ENCODE peak calls at places on chromosomes 12 and 14, in six cellular contexts. J is colonic mucosa; C is CD8-positive, alpha-beta T cell; E is neuronal stem cell; V is OCI-LY7; W is H9. T is an unnamed sample.

GRCh38 chr12:108713471-108713870 is 17.8 kb downstream of the CORO1C start:
- DNase-seq in E (no peak), V (no peak), C (no peak), J (no peak), W (no peak), T (no peak)

GRCh38 chr14:94850332-94851211 is 80.7 kb upstream of the GSC start:
- DNase-seq in J (peak; percentile 59), V (no peak), C (no peak), W (no peak), E (no peak), T (peak; percentile 19)

GRCh38 chr12:16285586-16285985 is 8.1 kb upstream of the SLC15A5 start:
- DNase-seq in J (no peak), W (no peak), E (no peak), C (no peak), V (no peak), T (no peak)

GRCh38 chr14:32343926-32344430 is 14.9 kb downstream of the AKAP6 start:
- DNase-seq in V (no peak), W (no peak), C (no peak), E (no peak), J (no peak), T (no peak)

GRCh38 chr12:52836042-52836466 is 1.9 kb upstream of the KRT79 start:
- DNase-seq in W (peak; percentile 20), V (no peak), C (peak; percentile 58), J (no peak), E (no peak), T (no peak)

GRCh38 chr12:64992641-64993040 is 128.5 kb downstream of the WIF1 start:
- DNase-seq in V (no peak), W (peak; percentile 80), C (no peak), J (no peak), E (no peak), T (no peak)

GRCh38 chr12:24803406-24804245 is 145.3 kb downstream of the BCAT1 start:
- DNase-seq in J (no peak), E (no peak), V (no peak), C (no peak), W (no peak), T (no peak)

GRCh38 chr14:93976477-93977057 is at the start of gene ASB2:
- DNase-seq in C (no peak), W (no peak), J (no peak), V (peak; percentile 46), E (no peak), T (no peak)

GRCh38 chr12:67531051-67531450 is 117.5 kb upstream of the DYRK2 start:
- DNase-seq in C (no peak), J (no peak), W (no peak), E (no peak), V (no peak), T (no peak)

GRCh38 chr14:74614508-74615495 is 2.8 kb upstream of the LTBP2 start:
- DNase-seq in J (no peak), C (no peak), E (no peak), W (no peak), V (no peak), T (no peak)

GRCh38 chr12:105083551-105084105 is 630 bp downstream of the ALDH1L2 start:
- DNase-seq in V (no peak), E (no peak), W (peak; percentile 46), C (no peak), J (peak; percentile 30), T (peak; percentile 70)

GRCh38 chr12:119940881-119941280 is 48.2 kb upstream of the BICDL1 start:
- DNase-seq in V (no peak), E (no peak), C (no peak), W (no peak), J (peak; percentile 19), T (no peak)

GRCh38 chr12:78316150-78316549 is 485.5 kb downstream of the NAV3 start:
- DNase-seq in E (no peak), J (no peak), V (no peak), C (no peak), W (peak; percentile 41), T (no peak)

GRCh38 chr12:115944851-115945496 is 332.5 kb downstream of the MED13L start:
- DNase-seq in W (no peak), V (no peak), E (no peak), C (no peak), J (no peak), T (peak; percentile 18)

GRCh38 chr12:52347016-52347415 is 20.3 kb downstream of the KRT85 start:
- DNase-seq in C (no peak), W (no peak), V (no peak), J (no peak), E (no peak), T (no peak)

GRCh38 chr12:26346748-26347147 is 151.4 kb downstream of the SSPN start:
- DNase-seq in E (no peak), V (no peak), C (no peak), J (no peak), W (no peak), T (no peak)

GRCh38 chr14:88868558-88869159 is 44.2 kb downstream of the TTC8 start:
- DNase-seq in C (no peak), J (no peak), V (peak; percentile 21), W (no peak), E (no peak), T (no peak)

GRCh38 chr12:75553865-75554555 is 42.6 kb upstream of the KRR1 start:
- DNase-seq in W (no peak), V (no peak), J (no peak), E (no peak), C (no peak), T (no peak)

GRCh38 chr14:68598621-68599447 is 194.0 kb downstream of the ZFP36L1 start:
- DNase-seq in W (no peak), J (peak; percentile 72), E (no peak), V (no peak), C (no peak), T (peak; percentile 74)

GRCh38 chr14:55752580-55753365 is 172.8 kb downstream of the KTN1 start:
- DNase-seq in E (no peak), W (peak; percentile 49), V (no peak), C (no peak), J (no peak), T (peak; percentile 76)

GRCh38 chr12:45017916-45018315 is 33.0 kb downstream of the DBX2 start:
- DNase-seq in C (no peak), J (no peak), V (no peak), W (no peak), E (no peak), T (no peak)

GRCh38 chr12:4745249-4745648 is 25.0 kb downstream of the GALNT8 start:
- DNase-seq in E (no peak), W (no peak), C (no peak), V (no peak), J (no peak), T (no peak)

GRCh38 chr12:131920157-131920508 is 8.9 kb upstream of the PUS1 start:
- DNase-seq in W (no peak), J (no peak), E (no peak), V (no peak), C (no peak), T (peak; percentile 5)

GRCh38 chr12:3009780-3010179 is 50.6 kb downstream of the TEAD4 start:
- DNase-seq in V (no peak), C (no peak), E (no peak), J (no peak), W (no peak), T (no peak)

GRCh38 chr12:51864701-51865469 is 16.4 kb upstream of the FIGNL2 start:
- DNase-seq in W (peak; percentile 51), J (no peak), E (no peak), V (no peak), C (no peak), T (no peak)

GRCh38 chr12:82524636-82525035 is 162.1 kb upstream of the TMTC2 start:
- DNase-seq in W (no peak), E (no peak), C (no peak), V (no peak), J (no peak), T (no peak)

DNA sequence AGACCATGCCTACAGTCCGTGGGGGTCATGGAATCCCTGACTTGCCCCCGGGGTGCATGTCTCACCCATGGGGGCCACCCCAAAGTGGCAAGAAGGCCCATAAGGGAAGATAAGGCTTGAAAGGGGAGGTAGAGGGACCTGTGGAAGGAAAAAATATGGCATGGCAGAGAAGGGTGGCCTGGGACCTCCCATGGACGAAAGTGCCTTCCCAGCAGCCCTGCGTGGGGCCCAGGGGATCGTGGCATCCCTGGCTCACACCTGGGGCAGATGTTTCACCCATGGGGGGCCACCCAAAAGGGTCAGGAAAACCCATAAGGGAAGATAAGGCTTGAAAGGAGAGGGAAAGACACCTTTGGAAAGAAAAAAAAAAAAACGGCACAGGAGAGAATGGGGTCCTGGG is 264.6 kb downstream of the ALG10 start:
- DNase-seq in W (peak; percentile 6), E (no peak), V (no peak), C (no peak), J (no peak), T (no peak)
- H3K9me3 ChIP-seq in W (peaks cover 68% of the 10 kb centered on the region), E (peaks cover 44% of the 10 kb centered on the region), V (peaks cover 19% of the 10 kb centered on the region), C (peaks cover 5% of the 10 kb centered on the region), J (no peaks in the 10 kb centered on the region), T (peaks cover 23% of the 10 kb centered on the region)

GRCh38 chr14:27725482-27725881 is 1041.1 kb upstream of the FOXG1 start:
- DNase-seq in E (no peak), V (no peak), W (no peak), J (no peak), C (no peak), T (no peak)

GRCh38 chr14:27721760-27722159 is 1044.8 kb upstream of the FOXG1 start:
- DNase-seq in W (no peak), E (no peak), J (no peak), V (no peak), C (no peak), T (no peak)

GRCh38 chr14:27730204-27730603 is 1036.4 kb upstream of the FOXG1 start:
- DNase-seq in E (no peak), W (no peak), J (peak; percentile 24), C (no peak), V (no peak), T (no peak)

DNA sequence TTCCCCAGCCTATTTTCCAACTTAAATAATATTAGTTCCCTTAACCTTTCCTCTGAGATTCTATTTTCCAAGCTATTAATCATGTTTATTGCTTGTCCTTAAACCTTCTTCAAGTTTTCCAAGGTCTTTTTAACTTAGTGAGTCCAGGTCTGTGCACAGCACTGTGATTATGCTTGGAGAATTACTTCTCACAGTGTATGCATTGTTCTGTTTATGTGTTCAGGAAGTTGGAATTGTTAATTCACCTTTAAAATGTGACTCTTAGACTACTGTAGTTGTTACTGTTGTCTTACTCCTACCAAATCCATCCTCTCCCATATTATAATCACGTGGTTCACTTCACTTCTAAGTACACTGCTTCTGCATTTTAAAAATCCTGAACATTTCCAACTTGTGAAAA is 1039.2 kb upstream of the FOXG1 start:
- DNase-seq in V (no peak), E (no peak), J (no peak), C (no peak), W (no peak), T (no peak)
- H3K9me3 ChIP-seq in V (peaks cover 13% of the 10 kb centered on the region), E (no peaks in the 10 kb centered on the region), J (no peaks in the 10 kb centered on the region), C (no peaks in the 10 kb centered on the region), W (no peaks in the 10 kb centered on the region), T (no peaks in the 10 kb centered on the region)

DNA sequence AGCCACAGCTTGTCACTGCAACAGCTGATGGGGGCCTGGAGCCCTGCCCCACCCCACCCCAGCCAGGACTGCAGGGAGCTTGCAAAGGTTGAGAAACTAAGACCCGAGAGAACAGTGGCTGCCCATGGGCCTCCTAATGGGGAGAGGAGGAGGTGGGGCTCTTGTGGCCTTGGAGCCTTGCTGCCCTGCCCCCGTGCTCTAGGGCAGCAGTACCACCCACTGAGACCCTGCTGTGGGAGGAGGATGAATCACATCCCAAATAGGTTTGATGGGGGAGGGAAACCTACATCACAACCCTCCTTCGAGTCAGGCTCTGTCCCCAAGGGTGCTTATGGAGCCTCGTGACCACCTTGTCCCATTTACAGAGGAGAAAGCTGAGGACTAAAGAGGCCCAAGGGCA is 15.9 kb downstream of the HHIPL1 start:
- DNase-seq in W (no peak), J (no peak), V (no peak), C (no peak), E (no peak), T (no peak)
- H3K9me3 ChIP-seq in W (no peaks in the 10 kb centered on the region), J (no peaks in the 10 kb centered on the region), V (no peaks in the 10 kb centered on the region), C (no peaks in the 10 kb centered on the region), E (peaks cover 3% of the 10 kb centered on the region), T (no peaks in the 10 kb centered on the region)

GRCh38 chr12:133233006-133233405 is 2.7 kb downstream of the ANHX start:
- DNase-seq in V (no peak), W (no peak), E (no peak), C (no peak), J (no peak), T (no peak)
- H3K9me3 ChIP-seq in V (no peaks in the 10 kb centered on the region), W (peaks cover 83% of the 10 kb centered on the region), E (peaks cover 59% of the 10 kb centered on the region), C (no peaks in the 10 kb centered on the region), J (no peaks in the 10 kb centered on the region), T (no peaks in the 10 kb centered on the region)

T was measured in body of pancreas.